ENCODE peak calls at places on chromosomes 2 and 18, in nine cellular contexts. One of them, this sample, is unnamed.

GRCh38 chr2:8849322-8849721 is 11.9 kb upstream of the KIDINS220 start:
- DNase-seq in heart right ventricle: no peak
- DNase-seq in transverse colon: no peak
- DNase-seq in coronary artery: no peak
- DNase-seq in heart left ventricle: no peak
- DNase-seq in PC-3: no peak
- DNase-seq in naive thymus-derived CD4-positive, alpha-beta T cell: no peak
- DNase-seq in mammary epithelial cell: peak
- DNase-seq in H9: no peak
- DNase-seq in this sample: no peak

GRCh38 chr2:148501545-148501944 is 143.0 kb upstream of the EPC2 start:
- DNase-seq in heart right ventricle: no peak
- DNase-seq in transverse colon: no peak
- DNase-seq in coronary artery: no peak
- DNase-seq in heart left ventricle: no peak
- DNase-seq in PC-3: peak
- DNase-seq in naive thymus-derived CD4-positive, alpha-beta T cell: no peak
- DNase-seq in mammary epithelial cell: no peak
- DNase-seq in H9: no peak
- DNase-seq in this sample: no peak

GRCh38 chr2:132448771-132449170 is 32.2 kb downstream of the GPR39 start:
- DNase-seq in heart right ventricle: no peak
- DNase-seq in transverse colon: peak
- DNase-seq in coronary artery: no peak
- DNase-seq in heart left ventricle: no peak
- DNase-seq in PC-3: peak
- DNase-seq in naive thymus-derived CD4-positive, alpha-beta T cell: no peak
- DNase-seq in mammary epithelial cell: no peak
- DNase-seq in H9: peak
- DNase-seq in this sample: no peak

GRCh38 chr2:138093455-138093854 is 129.2 kb downstream of the HNMT start:
- DNase-seq in heart right ventricle: no peak
- DNase-seq in transverse colon: no peak
- DNase-seq in coronary artery: no peak
- DNase-seq in heart left ventricle: no peak
- DNase-seq in PC-3: no peak
- DNase-seq in naive thymus-derived CD4-positive, alpha-beta T cell: no peak
- DNase-seq in mammary epithelial cell: no peak
- DNase-seq in H9: no peak
- DNase-seq in this sample: no peak

GRCh38 chr2:46130511-46130910 is 166.7 kb upstream of the EPAS1 start:
- DNase-seq in heart right ventricle: no peak
- DNase-seq in transverse colon: no peak
- DNase-seq in coronary artery: no peak
- DNase-seq in heart left ventricle: no peak
- DNase-seq in PC-3: no peak
- DNase-seq in naive thymus-derived CD4-positive, alpha-beta T cell: no peak
- DNase-seq in mammary epithelial cell: no peak
- DNase-seq in H9: no peak
- DNase-seq in this sample: no peak

GRCh38 chr2:237304763-237305514 is 109.0 kb downstream of the COL6A3 start:
- DNase-seq in heart right ventricle: no peak
- DNase-seq in transverse colon: no peak
- DNase-seq in coronary artery: no peak
- DNase-seq in heart left ventricle: no peak
- DNase-seq in PC-3: peak
- DNase-seq in naive thymus-derived CD4-positive, alpha-beta T cell: no peak
- DNase-seq in mammary epithelial cell: peak
- DNase-seq in H9: no peak
- DNase-seq in this sample: peak

GRCh38 chr2:240591784-240592183 is 5.2 kb downstream of the CAPN10 start:
- DNase-seq in heart right ventricle: no peak
- DNase-seq in transverse colon: no peak
- DNase-seq in coronary artery: no peak
- DNase-seq in heart left ventricle: no peak
- DNase-seq in PC-3: no peak
- DNase-seq in naive thymus-derived CD4-positive, alpha-beta T cell: no peak
- DNase-seq in mammary epithelial cell: no peak
- DNase-seq in H9: no peak
- DNase-seq in this sample: no peak

GRCh38 chr18:7459851-7460774 is 107.0 kb upstream of the PTPRM start:
- DNase-seq in heart right ventricle: no peak
- DNase-seq in transverse colon: no peak
- DNase-seq in coronary artery: no peak
- DNase-seq in heart left ventricle: peak
- DNase-seq in PC-3: no peak
- DNase-seq in naive thymus-derived CD4-positive, alpha-beta T cell: no peak
- DNase-seq in mammary epithelial cell: no peak
- DNase-seq in H9: no peak
- DNase-seq in this sample: no peak

GRCh38 chr2:17803492-17803891 is 12.8 kb upstream of the MSGN1 start:
- DNase-seq in heart right ventricle: no peak
- DNase-seq in transverse colon: no peak
- DNase-seq in coronary artery: no peak
- DNase-seq in heart left ventricle: no peak
- DNase-seq in PC-3: no peak
- DNase-seq in naive thymus-derived CD4-positive, alpha-beta T cell: no peak
- DNase-seq in mammary epithelial cell: no peak
- DNase-seq in H9: no peak
- DNase-seq in this sample: no peak

GRCh38 chr2:165794520-165794882 is 454 bp upstream of the GALNT3 start:
- DNase-seq in heart right ventricle: peak
- DNase-seq in transverse colon: peak
- DNase-seq in coronary artery: no peak
- DNase-seq in heart left ventricle: peak
- DNase-seq in PC-3: peak
- DNase-seq in naive thymus-derived CD4-positive, alpha-beta T cell: no peak
- DNase-seq in mammary epithelial cell: peak
- DNase-seq in H9: peak
- DNase-seq in this sample: peak

GRCh38 chr2:73931531-73932500 is 5.1 kb downstream of the DGUOK start:
- DNase-seq in heart right ventricle: no peak
- DNase-seq in transverse colon: no peak
- DNase-seq in coronary artery: no peak
- DNase-seq in heart left ventricle: no peak
- DNase-seq in PC-3: peak
- DNase-seq in naive thymus-derived CD4-positive, alpha-beta T cell: no peak
- DNase-seq in mammary epithelial cell: peak
- DNase-seq in H9: no peak
- DNase-seq in this sample: no peak

GRCh38 chr2:177489719-177490301 is 97.2 kb downstream of the AGPS start:
- DNase-seq in heart right ventricle: peak
- DNase-seq in transverse colon: no peak
- DNase-seq in coronary artery: no peak
- DNase-seq in heart left ventricle: no peak
- DNase-seq in PC-3: peak
- DNase-seq in naive thymus-derived CD4-positive, alpha-beta T cell: no peak
- DNase-seq in mammary epithelial cell: no peak
- DNase-seq in H9: no peak
- DNase-seq in this sample: no peak

GRCh38 chr2:10331702-10332401 is 29.1 kb downstream of the HPCAL1 start:
- DNase-seq in heart right ventricle: no peak
- DNase-seq in transverse colon: peak
- DNase-seq in coronary artery: no peak
- DNase-seq in heart left ventricle: no peak
- DNase-seq in PC-3: no peak
- DNase-seq in naive thymus-derived CD4-positive, alpha-beta T cell: no peak
- DNase-seq in mammary epithelial cell: no peak
- DNase-seq in H9: no peak
- DNase-seq in this sample: no peak

GRCh38 chr2:200373973-200374416 is 67.5 kb downstream of the SPATS2L start:
- DNase-seq in heart right ventricle: no peak
- DNase-seq in transverse colon: peak
- DNase-seq in coronary artery: no peak
- DNase-seq in heart left ventricle: no peak
- DNase-seq in PC-3: peak
- DNase-seq in naive thymus-derived CD4-positive, alpha-beta T cell: no peak
- DNase-seq in mammary epithelial cell: no peak
- DNase-seq in H9: no peak
- DNase-seq in this sample: no peak

GRCh38 chr2:225401001-225401400 is 1.5 kb downstream of the NYAP2 start:
- DNase-seq in heart right ventricle: no peak
- DNase-seq in transverse colon: no peak
- DNase-seq in coronary artery: no peak
- DNase-seq in heart left ventricle: no peak
- DNase-seq in PC-3: no peak
- DNase-seq in naive thymus-derived CD4-positive, alpha-beta T cell: no peak
- DNase-seq in mammary epithelial cell: no peak
- DNase-seq in H9: no peak
- DNase-seq in this sample: no peak

GRCh38 chr2:118340103-118340502 is 251.8 kb downstream of the INSIG2 start:
- DNase-seq in heart right ventricle: no peak
- DNase-seq in transverse colon: no peak
- DNase-seq in coronary artery: no peak
- DNase-seq in heart left ventricle: no peak
- DNase-seq in PC-3: no peak
- DNase-seq in naive thymus-derived CD4-positive, alpha-beta T cell: no peak
- DNase-seq in mammary epithelial cell: no peak
- DNase-seq in H9: no peak
- DNase-seq in this sample: no peak

GRCh38 chr18:63980027-63980426 is 10.1 kb downstream of the SERPINB8 start:
- DNase-seq in heart right ventricle: no peak
- DNase-seq in transverse colon: no peak
- DNase-seq in coronary artery: no peak
- DNase-seq in heart left ventricle: no peak
- DNase-seq in PC-3: no peak
- DNase-seq in naive thymus-derived CD4-positive, alpha-beta T cell: no peak
- DNase-seq in mammary epithelial cell: no peak
- DNase-seq in H9: no peak
- DNase-seq in this sample: no peak
- H3K27ac ChIP-seq in heart right ventricle: peak
- H3K27ac ChIP-seq in transverse colon: peak
- H3K27ac ChIP-seq in coronary artery: peak
- H3K27ac ChIP-seq in heart left ventricle: peak
- H3K27ac ChIP-seq in PC-3: no peak
- H3K27ac ChIP-seq in naive thymus-derived CD4-positive, alpha-beta T cell: no peak
- H3K27ac ChIP-seq in mammary epithelial cell: no peak
- H3K27ac ChIP-seq in H9: no peak
- H3K27ac ChIP-seq in this sample: no peak

DNA sequence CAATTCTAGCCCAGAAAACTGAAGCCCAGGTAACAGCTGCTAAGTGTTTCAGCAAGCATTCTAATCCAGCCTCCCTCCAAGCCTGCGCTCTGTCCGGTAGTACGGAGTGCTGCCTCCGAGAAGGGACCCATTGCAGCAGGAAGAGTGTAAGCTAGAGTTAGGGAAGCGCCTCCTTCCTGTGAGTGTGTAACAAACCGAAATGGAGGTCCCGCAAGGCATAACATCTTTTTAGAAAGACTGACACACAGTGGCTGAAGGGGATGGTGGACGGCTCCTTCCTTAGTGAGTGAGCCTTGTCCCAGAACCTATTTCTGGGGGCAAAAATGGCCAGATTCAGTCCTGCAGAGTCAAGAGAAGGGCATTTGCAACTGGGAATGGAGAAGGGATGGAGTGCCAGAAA is 12.2 kb downstream of the PKDCC start:
- DNase-seq in heart right ventricle: no peak
- DNase-seq in transverse colon: no peak
- DNase-seq in coronary artery: no peak
- DNase-seq in heart left ventricle: peak
- DNase-seq in PC-3: no peak
- DNase-seq in naive thymus-derived CD4-positive, alpha-beta T cell: no peak
- DNase-seq in mammary epithelial cell: no peak
- DNase-seq in H9: no peak
- DNase-seq in this sample: no peak
- H3K27ac ChIP-seq in heart right ventricle: peak
- H3K27ac ChIP-seq in transverse colon: peak
- H3K27ac ChIP-seq in coronary artery: peak
- H3K27ac ChIP-seq in heart left ventricle: peak
- H3K27ac ChIP-seq in PC-3: no peak
- H3K27ac ChIP-seq in naive thymus-derived CD4-positive, alpha-beta T cell: no peak
- H3K27ac ChIP-seq in mammary epithelial cell: no peak
- H3K27ac ChIP-seq in H9: no peak
- H3K27ac ChIP-seq in this sample: no peak

DNA sequence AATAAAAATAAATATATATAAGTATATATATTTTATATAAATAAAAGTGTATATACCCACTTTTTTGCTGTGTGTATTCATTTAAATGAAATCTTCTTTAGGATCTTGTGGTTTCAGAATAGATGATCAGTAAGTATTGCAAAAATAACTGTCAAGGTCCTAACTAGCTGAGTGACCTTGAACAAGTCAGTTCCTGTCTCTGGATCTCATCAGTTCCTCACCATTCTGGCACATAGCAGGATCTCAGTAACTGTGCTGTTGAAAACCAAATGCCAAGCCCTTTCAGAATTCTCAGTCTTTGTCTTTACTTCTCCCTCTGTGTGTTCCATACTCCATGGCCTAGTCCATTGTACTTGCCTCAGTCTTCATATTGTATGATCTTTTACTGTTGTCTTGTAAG is 115.4 kb upstream of the CXCR4 start:
- DNase-seq in heart right ventricle: no peak
- DNase-seq in transverse colon: no peak
- DNase-seq in coronary artery: no peak
- DNase-seq in heart left ventricle: no peak
- DNase-seq in PC-3: no peak
- DNase-seq in naive thymus-derived CD4-positive, alpha-beta T cell: no peak
- DNase-seq in mammary epithelial cell: no peak
- DNase-seq in H9: no peak
- DNase-seq in this sample: no peak
- H3K27ac ChIP-seq in heart right ventricle: no peak
- H3K27ac ChIP-seq in transverse colon: no peak
- H3K27ac ChIP-seq in coronary artery: no peak
- H3K27ac ChIP-seq in heart left ventricle: no peak
- H3K27ac ChIP-seq in PC-3: no peak
- H3K27ac ChIP-seq in naive thymus-derived CD4-positive, alpha-beta T cell: no peak
- H3K27ac ChIP-seq in mammary epithelial cell: no peak
- H3K27ac ChIP-seq in H9: no peak
- H3K27ac ChIP-seq in this sample: no peak

GRCh38 chr2:134396493-134396892 is 142.6 kb downstream of the MGAT5 start:
- DNase-seq in heart right ventricle: peak
- DNase-seq in transverse colon: peak
- DNase-seq in coronary artery: no peak
- DNase-seq in heart left ventricle: no peak
- DNase-seq in PC-3: peak
- DNase-seq in naive thymus-derived CD4-positive, alpha-beta T cell: no peak
- DNase-seq in mammary epithelial cell: no peak
- DNase-seq in H9: no peak
- DNase-seq in this sample: no peak

GRCh38 chr2:134391751-134392160 is 137.9 kb downstream of the MGAT5 start:
- DNase-seq in heart right ventricle: no peak
- DNase-seq in transverse colon: peak
- DNase-seq in coronary artery: no peak
- DNase-seq in heart left ventricle: no peak
- DNase-seq in PC-3: peak
- DNase-seq in naive thymus-derived CD4-positive, alpha-beta T cell: no peak
- DNase-seq in mammary epithelial cell: peak
- DNase-seq in H9: no peak
- DNase-seq in this sample: peak

GRCh38 chr2:134389331-134389835 is 135.5 kb downstream of the MGAT5 start:
- DNase-seq in heart right ventricle: no peak
- DNase-seq in transverse colon: no peak
- DNase-seq in coronary artery: no peak
- DNase-seq in heart left ventricle: no peak
- DNase-seq in PC-3: no peak
- DNase-seq in naive thymus-derived CD4-positive, alpha-beta T cell: no peak
- DNase-seq in mammary epithelial cell: no peak
- DNase-seq in H9: no peak
- DNase-seq in this sample: no peak

GRCh38 chr2:134395779-134396178 is 141.9 kb downstream of the MGAT5 start:
- DNase-seq in heart right ventricle: no peak
- DNase-seq in transverse colon: no peak
- DNase-seq in coronary artery: no peak
- DNase-seq in heart left ventricle: no peak
- DNase-seq in PC-3: no peak
- DNase-seq in naive thymus-derived CD4-positive, alpha-beta T cell: no peak
- DNase-seq in mammary epithelial cell: no peak
- DNase-seq in H9: no peak
- DNase-seq in this sample: no peak

GRCh38 chr2:134392689-134393476 is 139.0 kb downstream of the MGAT5 start:
- DNase-seq in heart right ventricle: no peak
- DNase-seq in transverse colon: no peak
- DNase-seq in coronary artery: no peak
- DNase-seq in heart left ventricle: no peak
- DNase-seq in PC-3: no peak
- DNase-seq in naive thymus-derived CD4-positive, alpha-beta T cell: no peak
- DNase-seq in mammary epithelial cell: no peak
- DNase-seq in H9: peak
- DNase-seq in this sample: no peak
- H3K27ac ChIP-seq in heart right ventricle: peak
- H3K27ac ChIP-seq in transverse colon: no peak
- H3K27ac ChIP-seq in coronary artery: peak
- H3K27ac ChIP-seq in heart left ventricle: no peak
- H3K27ac ChIP-seq in PC-3: no peak
- H3K27ac ChIP-seq in naive thymus-derived CD4-positive, alpha-beta T cell: no peak
- H3K27ac ChIP-seq in mammary epithelial cell: no peak
- H3K27ac ChIP-seq in H9: no peak
- H3K27ac ChIP-seq in this sample: peak

This sample was measured in epithelial cell of prostate.